ENCODE peak calls at places on chromosomes 6 and 20, in seven cellular contexts. N is tibial artery; R is activated naive CD4-positive, alpha-beta T cell; L is stimulated activated naive B cell treated with anti-CD40 and anti-IgM and Interleukin-4, amounts not matched to agents 10 μg/mL and 1 μg/mL and 100 μg/mL, for 72 hours; P is stimulated activated CD4-positive, alpha-beta T cell treated with anti-CD3 and anti-CD28 coated beads, Interleukin-2, amount 100 ng/mL, for 48 hours; F is amniotic stem cell; Q is activated T-cell treated with anti-CD3 and anti-CD28 coated beads, Interleukin-2, amount 50 U/mL, for 1 hour. J is an unnamed sample.

GRCh38 chr20:17618673-17619013 is 48.8 kb downstream of the DSTN start:
- DNase-seq in N (no peak), R (no peak), L (no peak), P (no peak), F (no peak), Q (no peak), J (no peak)

GRCh38 chr6:37694259-37694658 is 3.4 kb downstream of the MDGA1 start:
- DNase-seq in N (no peak), R (no peak), L (no peak), P (no peak), F (no peak), Q (no peak), J (no peak)

GRCh38 chr6:43779864-43780260 is 9.9 kb downstream of the VEGFA start:
- DNase-seq in N (no peak), R (no peak), L (no peak), P (no peak), F (no peak), Q (no peak), J (no peak)

GRCh38 chr6:111591901-111592461 is 13.7 kb downstream of the TRAF3IP2 start:
- DNase-seq in N (no peak), R (no peak), L (no peak), P (no peak), F (no peak), Q (no peak), J (no peak)

GRCh38 chr20:15705975-15706374 is 867.3 kb downstream of the KIF16B start:
- DNase-seq in N (no peak), R (no peak), L (no peak), P (no peak), F (no peak), Q (no peak), J (no peak)

GRCh38 chr6:27528714-27529113 is 55.8 kb upstream of the ZNF184 start:
- DNase-seq in N (no peak), R (no peak), L (no peak), P (no peak), F (no peak), Q (no peak), J (no peak)

GRCh38 chr6:136502791-136503190 is 47.4 kb downstream of the MAP7 start:
- DNase-seq in N (no peak), R (no peak), L (no peak), P (no peak), F (no peak), Q (no peak), J (no peak)

GRCh38 chr6:14743465-14744211 is 502.2 kb upstream of the JARID2 start:
- DNase-seq in N (peak), R (peak), L (no peak), P (peak), F (peak), Q (peak), J (peak)

GRCh38 chr6:101397199-101397598 is 3.7 kb downstream of the GRIK2 start:
- DNase-seq in N (no peak), R (no peak), L (no peak), P (no peak), F (no peak), Q (no peak), J (no peak)

GRCh38 chr6:158231551-158232444 is 63.6 kb downstream of the GTF2H5 start:
- DNase-seq in N (peak), R (peak), L (peak), P (peak), F (no peak), Q (peak), J (peak)

GRCh38 chr6:144909753-144910280 is 624.7 kb downstream of the UTRN start:
- DNase-seq in N (no peak), R (no peak), L (no peak), P (no peak), F (no peak), Q (no peak), J (no peak)

GRCh38 chr20:13141541-13141940 is 79.5 kb upstream of the ISM1 start:
- DNase-seq in N (no peak), R (no peak), L (no peak), P (no peak), F (no peak), Q (no peak), J (no peak)

GRCh38 chr6:136403166-136403980 is 113.7 kb upstream of the BCLAF1 start:
- DNase-seq in N (no peak), R (no peak), L (no peak), P (no peak), F (peak), Q (no peak), J (no peak)

GRCh38 chr20:51526754-51527153 is 15.8 kb downstream of the NFATC2 start:
- DNase-seq in N (peak), R (no peak), L (no peak), P (no peak), F (no peak), Q (no peak), J (no peak)

GRCh38 chr20:47318596-47319516 is 37.6 kb downstream of the ZMYND8 start:
- DNase-seq in N (peak), R (no peak), L (no peak), P (peak), F (peak), Q (peak), J (peak)

GRCh38 chr6:16505711-16506362 is 255.4 kb downstream of the ATXN1 start:
- DNase-seq in N (no peak), R (no peak), L (no peak), P (no peak), F (no peak), Q (no peak), J (no peak)

GRCh38 chr6:30263734-30264133 is 50.5 kb upstream of the TRIM26 start:
- DNase-seq in N (no peak), R (no peak), L (no peak), P (no peak), F (peak), Q (no peak), J (no peak)